ENCODE peak calls at places on chromosomes 5 and 9, in seven cellular contexts. Q, F, S, L, I, C and H are unnamed samples.

GRCh38 chr5:56147106-56147505 is 86.0 kb downstream of the ANKRD55 start:
- DNase-seq in Q (no peak), S (no peak), C (no peak), I (no peak), L (no peak), F (no peak), H (no peak)

GRCh38 chr5:31916327-31916726 is 257.8 kb downstream of the GOLPH3 start:
- DNase-seq in C (no peak), L (no peak), I (no peak), Q (no peak), S (no peak), F (no peak), H (no peak)

GRCh38 chr5:24094081-24094480 is 550.7 kb downstream of the CDH10 start:
- DNase-seq in Q (peak), C (no peak), L (no peak), F (no peak), S (peak), I (no peak), H (peak)

GRCh38 chr5:148381906-148382305 is 1.9 kb upstream of the FBXO38 start:
- DNase-seq in S (no peak), I (no peak), Q (no peak), L (peak), C (no peak), F (no peak), H (no peak)

GRCh38 chr5:98296426-98296825 is 477.0 kb upstream of the RGMB start:
- DNase-seq in L (peak), C (no peak), I (no peak), S (no peak), Q (no peak), F (no peak), H (no peak)

GRCh38 chr5:126777257-126777973 is 479 bp downstream of the LMNB1 start:
- DNase-seq in I (peak), F (peak), S (peak), L (peak), Q (peak), C (peak), H (peak)

GRCh38 chr9:134693641-134694367 is 52.2 kb downstream of the COL5A1 start:
- DNase-seq in Q (no peak), L (no peak), I (no peak), C (no peak), F (no peak), S (no peak), H (no peak)

GRCh38 chr5:132302413-132302812 is 8.2 kb downstream of the SLC22A4 start:
- DNase-seq in L (no peak), C (no peak), Q (no peak), F (no peak), S (no peak), I (no peak), H (no peak)

GRCh38 chr9:95091971-95092320 is 225.6 kb downstream of the FANCC start:
- DNase-seq in Q (peak), S (no peak), C (no peak), I (no peak), F (no peak), L (peak), H (no peak)

GRCh38 chr5:171092194-171092593 is 216.9 kb upstream of the TLX3 start:
- DNase-seq in I (no peak), F (no peak), S (no peak), Q (no peak), L (peak), C (no peak), H (no peak)

GRCh38 chr5:135534609-135535419 is 950 bp downstream of the NEUROG1 start:
- DNase-seq in C (no peak), L (no peak), F (no peak), S (no peak), I (no peak), Q (no peak), H (no peak)

GRCh38 chr5:132472431-132472830 is 18.1 kb downstream of the IRF1 start:
- DNase-seq in Q (no peak), F (peak), I (no peak), S (no peak), L (no peak), C (no peak), H (no peak)

GRCh38 chr5:160245506-160246100 is 16.3 kb downstream of the FABP6 start:
- DNase-seq in Q (no peak), S (no peak), L (no peak), C (no peak), I (no peak), F (no peak), H (no peak)

GRCh38 chr5:38925154-38925925 is 79.5 kb downstream of the OSMR start:
- DNase-seq in L (peak), S (no peak), Q (no peak), F (no peak), I (no peak), C (no peak), H (no peak)

GRCh38 chr9:74865177-74865576 is 22.5 kb downstream of the TRPM6 start:
- DNase-seq in Q (no peak), C (peak), I (no peak), F (no peak), L (no peak), S (no peak), H (no peak)

GRCh38 chr5:147613359-147613758 is 103.5 kb upstream of the DPYSL3 start:
- DNase-seq in S (no peak), F (no peak), C (no peak), Q (peak), L (peak), I (no peak), H (no peak)

GRCh38 chr5:136192526-136193395 is at the start of gene SMIM32:
- DNase-seq in I (no peak), Q (no peak), C (peak), F (peak), L (no peak), S (peak), H (no peak)

GRCh38 chr5:172820046-172820767 is 13.8 kb upstream of the ERGIC1 start:
- DNase-seq in Q (no peak), I (no peak), L (peak), C (no peak), S (no peak), F (no peak), H (no peak)

GRCh38 chr9:104872959-104873850 is 54.8 kb downstream of the ABCA1 start:
- DNase-seq in Q (peak), L (peak), I (no peak), F (no peak), S (no peak), C (peak), H (peak)

GRCh38 chr9:103889989-103890388 is 204.1 kb upstream of the SMC2 start:
- DNase-seq in I (no peak), F (no peak), S (no peak), C (no peak), L (no peak), Q (no peak), H (no peak)

GRCh38 chr9:116499986-116500871 is 186.9 kb upstream of the TRIM32 start:
- DNase-seq in F (no peak), L (peak), C (no peak), I (no peak), S (no peak), Q (peak), H (no peak)

GRCh38 chr5:115815693-115816225 is 700 bp downstream of the CDO1 start:
- DNase-seq in I (no peak), L (no peak), Q (no peak), S (peak), C (peak), F (peak), H (no peak)

GRCh38 chr5:172572440-172572839 is 68.6 kb upstream of the NEURL1B start:
- DNase-seq in I (no peak), Q (no peak), L (no peak), F (no peak), S (no peak), C (no peak), H (no peak)

GRCh38 chr9:4553951-4554381 is 63.7 kb downstream of the SLC1A1 start:
- DNase-seq in C (no peak), S (no peak), I (no peak), L (peak), F (no peak), Q (peak), H (no peak)

GRCh38 chr5:164119806-164120440 is 614.5 kb downstream of the MAT2B start:
- DNase-seq in C (peak), F (no peak), Q (peak), I (no peak), L (peak), S (no peak), H (peak)

GRCh38 chr9:116278326-116278725 is 124.7 kb downstream of the PAPPA start:
- DNase-seq in Q (no peak), C (no peak), F (no peak), S (no peak), I (no peak), L (peak), H (no peak)

GRCh38 chr9:136531904-136532798 is 13.7 kb downstream of the NOTCH1 start:
- DNase-seq in S (no peak), F (no peak), I (no peak), Q (no peak), C (no peak), L (no peak), H (no peak)

GRCh38 chr5:141382469-141383294 is at the start of gene PCDHGA7:
- DNase-seq in L (peak), F (no peak), S (no peak), Q (no peak), C (no peak), I (no peak), H (peak)

GRCh38 chr9:26169684-26170083 is 491.4 kb upstream of the TUSC1 start:
- DNase-seq in F (no peak), Q (no peak), L (peak), I (no peak), S (no peak), C (no peak), H (no peak)

GRCh38 chr5:98308231-98308630 is 465.2 kb upstream of the RGMB start:
- DNase-seq in L (peak), I (no peak), C (no peak), S (no peak), F (no peak), Q (no peak), H (no peak)

GRCh38 chr5:87190687-87191086 is 77.0 kb upstream of the RASA1 start:
- DNase-seq in S (no peak), F (no peak), Q (no peak), I (no peak), C (no peak), L (no peak), H (no peak)

GRCh38 chr9:115107701-115108100 is 10.3 kb downstream of the TNC start:
- DNase-seq in Q (no peak), F (no peak), S (no peak), C (no peak), L (peak), I (no peak), H (no peak)

GRCh38 chr9:4421847-4422246 is 68.4 kb upstream of the SLC1A1 start:
- DNase-seq in F (no peak), I (no peak), L (no peak), Q (no peak), C (no peak), S (no peak), H (no peak)

GRCh38 chr9:94554078-94554438 is 825 bp upstream of the PCAT7 start:
- DNase-seq in F (no peak), I (no peak), L (no peak), Q (no peak), S (peak), C (no peak), H (no peak)

GRCh38 chr5:137075163-137075970 is 423.8 kb downstream of the SPOCK1 start:
- DNase-seq in L (peak), Q (peak), I (no peak), F (peak), S (peak), C (peak), H (peak)

GRCh38 chr5:154610321-154611154 is 132.5 kb upstream of the HAND1 start:
- DNase-seq in L (peak), C (peak), I (no peak), S (peak), F (peak), Q (peak), H (peak)